ENCODE peak calls at places on chromosomes 1 and 21, in ten cellular contexts. T is K562, A is mammary epithelial cell, U is H9, H is neural progenitor cell, P is hepatocyte, B is keratinocyte, L is astrocyte, Y is fibroblast of lung, K is OCI-LY7. N is an unnamed sample.

GRCh38 chr1:36323636-36324321 is at the start of gene EVA1B:
- DNase-seq in T (peak), A (peak), U (peak), H (peak), P (peak), B (no peak), L (peak), Y (peak), K (peak), N (peak)

GRCh38 chr1:87200875-87201638 is 127.6 kb upstream of the LMO4 start:
- DNase-seq in T (no peak), A (no peak), U (peak), H (peak), P (peak), B (no peak), L (no peak), Y (no peak), K (no peak), N (no peak)

GRCh38 chr1:199221371-199222150 is 582.7 kb downstream of the PTPRC start:
- DNase-seq in T (no peak), A (no peak), U (no peak), H (no peak), P (no peak), B (no peak), L (no peak), Y (no peak), K (peak), N (no peak)

GRCh38 chr1:60848583-60849188 is 233.7 kb upstream of the NFIA start:
- DNase-seq in T (peak), A (peak), U (no peak), H (peak), P (peak), B (no peak), L (peak), Y (peak), K (peak), N (peak)

GRCh38 chr1:40508375-40509341 is at the start of gene EXO5:
- DNase-seq in T (peak), A (peak), U (peak), H (peak), P (peak), B (no peak), L (peak), Y (peak), K (peak), N (peak)

GRCh38 chr1:101124405-101124804 is 98.8 kb upstream of the DPH5 start:
- DNase-seq in T (no peak), A (peak), U (no peak), H (no peak), P (no peak), B (no peak), L (no peak), Y (no peak), K (no peak), N (no peak)

GRCh38 chr1:109768700-109769325 is 5.1 kb upstream of the EPS8L3 start:
- DNase-seq in T (no peak), A (no peak), U (no peak), H (no peak), P (no peak), B (no peak), L (no peak), Y (no peak), K (no peak), N (no peak)

GRCh38 chr1:67683306-67683705 is 1.7 kb upstream of the GADD45A start:
- DNase-seq in T (no peak), A (peak), U (no peak), H (no peak), P (no peak), B (no peak), L (peak), Y (peak), K (no peak), N (peak)

GRCh38 chr1:221714227-221715116 is 27.4 kb downstream of the DUSP10 start:
- DNase-seq in T (peak), A (no peak), U (peak), H (peak), P (no peak), B (no peak), L (no peak), Y (no peak), K (no peak), N (no peak)

GRCh38 chr1:43570784-43571183 is 40.1 kb downstream of the PTPRF start:
- DNase-seq in T (no peak), A (no peak), U (no peak), H (no peak), P (no peak), B (no peak), L (no peak), Y (no peak), K (no peak), N (no peak)

GRCh38 chr21:25457411-25457810 is 149.9 kb downstream of the MRPL39 start:
- DNase-seq in T (no peak), A (peak), U (no peak), H (no peak), P (peak), B (no peak), L (peak), Y (peak), K (peak), N (peak)

GRCh38 chr1:40648928-40649591 is 16.4 kb downstream of the RIMS3 start:
- DNase-seq in T (no peak), A (no peak), U (no peak), H (no peak), P (no peak), B (no peak), L (no peak), Y (no peak), K (no peak), N (no peak)

GRCh38 chr1:22780696-22781095 is 70.1 kb downstream of the EPHB2 start:
- DNase-seq in T (peak), A (no peak), U (peak), H (peak), P (no peak), B (no peak), L (no peak), Y (no peak), K (peak), N (peak)

GRCh38 chr21:42228709-42229220 is 9.8 kb downstream of the ABCG1 start:
- DNase-seq in T (no peak), A (no peak), U (no peak), H (no peak), P (no peak), B (no peak), L (no peak), Y (no peak), K (no peak), N (no peak)

GRCh38 chr21:24197132-24197643 is 1410.1 kb downstream of the MRPL39 start:
- DNase-seq in T (no peak), A (no peak), U (no peak), H (no peak), P (no peak), B (no peak), L (no peak), Y (no peak), K (no peak), N (no peak)

GRCh38 chr1:145706282-145706681 is 886 bp downstream of the PDZK1 start:
- DNase-seq in T (no peak), A (peak), U (no peak), H (no peak), P (peak), B (peak), L (peak), Y (peak), K (no peak), N (no peak)

GRCh38 chr1:204493145-204493881 is 1.3 kb downstream of the PIK3C2B start:
- DNase-seq in T (no peak), A (peak), U (no peak), H (peak), P (peak), B (no peak), L (peak), Y (peak), K (peak), N (no peak)

GRCh38 chr1:27145934-27146354 is 9.0 kb downstream of the SLC9A1 start:
- DNase-seq in T (peak), A (peak), U (no peak), H (no peak), P (peak), B (no peak), L (peak), Y (peak), K (no peak), N (no peak)

GRCh38 chr1:175192630-175193338 is at the start of gene KIAA0040:
- DNase-seq in T (peak), A (peak), U (peak), H (peak), P (peak), B (peak), L (peak), Y (peak), K (peak), N (peak)

GRCh38 chr1:218281285-218281684 is 3.8 kb upstream of the RRP15 start:
- DNase-seq in T (no peak), A (no peak), U (no peak), H (no peak), P (no peak), B (no peak), L (no peak), Y (no peak), K (peak), N (no peak)
- TF ChIP-seq CTCF in T (peak), A (no peak), U (no peak), H (no peak), P (no peak), B (no peak), L (no peak), Y (peak), K (peak), N (no peak)

DNA sequence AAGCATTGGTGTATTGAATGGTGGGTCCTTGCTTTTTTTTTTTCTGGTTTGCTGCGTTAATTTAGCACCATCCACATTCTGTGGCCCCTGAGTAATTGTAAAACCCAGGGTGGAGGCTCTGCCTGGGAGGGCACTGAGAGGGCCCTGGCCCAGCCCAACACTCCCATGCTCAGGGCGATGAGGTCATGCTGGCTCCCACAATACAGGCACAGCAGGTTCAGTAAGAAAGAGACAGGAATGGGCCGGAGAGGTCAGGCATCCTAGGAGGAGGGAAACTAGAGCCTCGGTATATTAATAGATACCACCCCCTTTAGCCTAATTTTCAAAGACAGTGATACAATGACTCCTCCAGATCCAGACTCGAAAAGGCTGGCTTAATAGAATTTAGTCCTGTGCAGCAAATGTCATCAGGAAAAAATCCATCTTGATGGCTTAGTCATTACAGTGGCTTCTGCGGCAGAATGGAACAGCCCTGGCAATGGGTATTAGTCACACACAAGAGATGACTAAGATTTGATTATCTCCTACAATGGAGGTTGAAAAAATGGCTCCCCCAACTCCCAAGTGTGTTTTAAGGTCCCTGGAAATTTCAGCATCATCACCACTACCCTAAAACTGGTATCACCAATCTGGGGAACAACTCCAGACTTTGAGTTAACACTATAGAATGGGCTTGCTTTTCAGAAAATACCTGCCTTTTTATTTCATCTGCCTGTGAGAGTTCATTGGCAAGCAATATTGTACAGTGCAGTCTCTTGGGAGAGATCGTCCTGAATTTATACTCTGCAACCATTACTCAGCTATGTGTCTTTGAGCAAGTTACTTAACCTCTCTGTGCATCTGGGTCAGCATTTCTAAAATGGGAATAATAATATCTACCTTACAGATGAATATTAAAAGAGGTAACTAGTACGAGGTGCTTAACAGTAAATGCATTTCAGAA is 43.9 kb upstream of the LYST start:
- DNase-seq in T (no peak), A (peak), U (peak), H (peak), P (peak), B (peak), L (peak), Y (peak), K (no peak), N (peak)
- H3K27ac ChIP-seq in T (no peak), A (peak), U (no peak), H (no peak), P (peak), B (peak), L (peak), Y (peak), K (no peak), N (peak)

DNA sequence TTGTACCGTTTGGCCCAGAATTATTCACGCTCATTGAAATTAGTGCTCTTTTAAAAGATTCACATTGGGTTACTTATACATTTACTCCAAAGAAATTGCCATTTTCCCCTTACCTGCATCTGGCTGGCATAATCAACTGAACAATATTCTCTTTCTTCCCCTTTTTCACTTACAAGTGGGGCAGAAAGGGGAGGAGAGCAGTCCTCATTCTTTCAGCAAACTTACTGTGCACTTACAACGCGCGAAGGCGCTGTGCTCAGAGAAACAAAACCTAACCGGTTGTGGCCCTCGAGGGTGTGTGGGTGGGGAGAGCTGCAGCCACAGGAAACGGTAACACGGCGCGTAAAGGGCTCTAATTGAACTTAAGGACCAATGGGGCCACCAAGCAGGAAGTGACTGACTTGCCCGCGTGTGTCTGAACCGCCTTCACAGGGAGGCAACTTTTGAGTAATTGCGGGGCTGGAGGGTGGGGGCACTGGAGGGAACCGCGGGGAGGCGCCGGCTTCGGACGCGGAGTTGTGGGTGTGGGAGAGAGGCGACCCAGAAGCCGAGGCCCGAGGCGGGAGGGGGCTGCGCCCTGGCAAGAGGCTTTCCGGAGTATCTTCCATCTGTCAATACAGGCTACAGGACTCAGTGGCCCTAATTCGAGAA is 693 bp upstream of the PNRC2 start:
- DNase-seq in T (peak), A (peak), U (peak), H (no peak), P (peak), B (peak), L (peak), Y (peak), K (peak), N (peak)
- H2AFZ ChIP-seq in T (peak), A (peak), U (no peak), H (peak), P (peak), B (peak), L (peak), Y (peak), K (peak), N (peak)

GRCh38 chr21:18384771-18385170 is 18.8 kb downstream of the TMPRSS15 start:
- DNase-seq in T (peak), A (peak), U (no peak), H (peak), P (peak), B (no peak), L (no peak), Y (no peak), K (peak), N (peak)
- TF ChIP-seq CTCF in T (peak), A (peak), U (peak), H (peak), P (peak), B (no peak), L (peak), Y (peak), K (peak), N (peak)

DNA sequence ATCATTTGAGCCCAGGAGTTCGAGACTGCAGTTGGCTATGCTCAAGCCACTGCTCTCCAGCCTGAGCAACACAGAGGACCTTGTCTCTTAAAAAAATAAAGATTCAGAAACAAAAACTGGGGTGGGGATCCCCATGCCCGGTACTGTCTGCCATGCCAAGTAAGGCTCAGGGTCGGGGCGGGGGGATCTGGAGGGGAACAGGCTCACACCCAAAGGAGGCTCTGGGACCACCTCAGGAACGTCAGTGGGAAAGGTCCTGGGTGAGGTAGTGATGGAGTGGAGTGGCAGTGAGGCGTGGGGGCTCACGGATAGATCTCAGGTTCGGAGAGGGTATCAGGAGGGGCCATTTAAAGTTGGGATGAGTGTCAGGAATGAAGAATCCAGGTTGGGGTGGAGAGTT is 765 bp upstream of the S100A4 start:
- DNase-seq in T (no peak), A (no peak), U (no peak), H (no peak), P (no peak), B (no peak), L (no peak), Y (no peak), K (no peak), N (no peak)
- H3K27ac ChIP-seq in T (no peak), A (no peak), U (no peak), H (no peak), P (peak), B (no peak), L (no peak), Y (peak), K (no peak), N (no peak)

GRCh38 chr1:233224291-233224690 is 71.2 kb downstream of the PCNX2 start:
- DNase-seq in T (no peak), A (no peak), U (no peak), H (no peak), P (no peak), B (no peak), L (no peak), Y (no peak), K (no peak), N (no peak)
- H2AFZ ChIP-seq in T (no peak), A (no peak), U (no peak), H (no peak), P (no peak), B (no peak), L (no peak), Y (no peak), K (no peak), N (no peak)

GRCh38 chr1:91883470-91883869 is 2.5 kb downstream of the TGFBR3 start:
- DNase-seq in T (peak), A (no peak), U (no peak), H (no peak), P (peak), B (no peak), L (no peak), Y (no peak), K (peak), N (peak)
- TF ChIP-seq CTCF in T (peak), A (peak), U (no peak), H (peak), P (peak), B (no peak), L (peak), Y (peak), K (peak), N (peak)

GRCh38 chr1:23867953-23868847 is at the start of gene FUCA1:
- DNase-seq in T (peak), A (peak), U (peak), H (peak), P (peak), B (peak), L (peak), Y (peak), K (peak), N (peak)

GRCh38 chr1:23865543-23865930 is 2.6 kb downstream of the FUCA1 start:
- DNase-seq in T (no peak), A (peak), U (no peak), H (no peak), P (no peak), B (peak), L (peak), Y (peak), K (no peak), N (no peak)

GRCh38 chr1:23869818-23870217 is 1.7 kb upstream of the FUCA1 start:
- DNase-seq in T (no peak), A (no peak), U (no peak), H (no peak), P (no peak), B (no peak), L (no peak), Y (no peak), K (no peak), N (no peak)

GRCh38 chr1:23868848-23869450 is 859 bp upstream of the FUCA1 start:
- DNase-seq in T (peak), A (no peak), U (no peak), H (no peak), P (no peak), B (no peak), L (no peak), Y (no peak), K (peak), N (no peak)

GRCh38 chr1:23867542-23867952 is 543 bp downstream of the FUCA1 start:
- DNase-seq in T (peak), A (no peak), U (no peak), H (no peak), P (peak), B (no peak), L (no peak), Y (no peak), K (peak), N (no peak)
- H3K27ac ChIP-seq in T (peak), A (no peak), U (no peak), H (no peak), P (no peak), B (no peak), L (no peak), Y (no peak), K (no peak), N (no peak)